ENCODE peak calls at places on chromosomes 11 and 22, in six cellular contexts. H, O, Y, S, F and C are unnamed samples.
A peak's percentile ranks its signal among the peaks of the same experiment; 100 is the strongest.

GRCh38 chr22:30017375-30017774 is 62.9 kb upstream of the HORMAD2 start:
- DNase-seq in S (peak; percentile 62), O (no peak), F (no peak), H (no peak), Y (no peak), C (no peak)

GRCh38 chr11:16902979-16903378 is 111.2 kb downstream of the PLEKHA7 start:
- DNase-seq in S (no peak), H (no peak), F (no peak), O (no peak), Y (no peak), C (no peak)

GRCh38 chr11:13009921-13010736 is 1.0 kb downstream of the RASSF10 start:
- DNase-seq in O (no peak), Y (no peak), S (peak; percentile 7), F (no peak), H (peak; percentile 32), C (no peak)

GRCh38 chr11:114171257-114172054 is 111.9 kb downstream of the ZBTB16 start:
- DNase-seq in O (peak; percentile 95), S (no peak), H (no peak), F (no peak), Y (no peak), C (no peak)

GRCh38 chr22:48885919-48886305 is 941.8 kb downstream of the BRD1 start:
- DNase-seq in S (no peak), H (no peak), O (peak; percentile 5), Y (no peak), F (no peak), C (no peak)

GRCh38 chr22:20464096-20464614 is 26.5 kb upstream of the SCARF2 start:
- DNase-seq in F (no peak), S (no peak), H (no peak), O (no peak), Y (peak; percentile 53), C (no peak)

GRCh38 chr11:128261011-128261421 is 326.3 kb downstream of the ETS1 start:
- DNase-seq in S (no peak), O (no peak), H (no peak), Y (no peak), F (no peak), C (no peak)

GRCh38 chr22:49305215-49305965 is 522.3 kb downstream of the BRD1 start:
- DNase-seq in Y (peak; percentile 65), S (no peak), H (peak; percentile 31), O (peak; percentile 78), F (no peak), C (no peak)

GRCh38 chr11:14117632-14118031 is 155.1 kb downstream of the SPON1 start:
- DNase-seq in Y (no peak), F (no peak), O (no peak), H (no peak), S (no peak), C (no peak)

GRCh38 chr11:100925935-100926334 is 203.7 kb downstream of the PGR start:
- DNase-seq in Y (no peak), S (peak; percentile 89), F (peak; percentile 88), O (no peak), H (no peak), C (no peak)

GRCh38 chr11:46238078-46238966 is 39.1 kb upstream of the CREB3L1 start:
- DNase-seq in Y (peak; percentile 58), S (peak; percentile 63), H (peak; percentile 60), F (peak; percentile 59), O (peak; percentile 92), C (no peak)

GRCh38 chr11:96024666-96025065 is 100.8 kb upstream of the MTMR2 start:
- DNase-seq in Y (no peak), F (no peak), H (no peak), S (no peak), O (no peak), C (no peak)

GRCh38 chr11:45872513-45873356 is 12.7 kb upstream of the MAPK8IP1 start:
- DNase-seq in S (peak; percentile 95), O (peak; percentile 45), F (peak; percentile 89), Y (peak; percentile 31), H (peak; percentile 68), C (no peak)

GRCh38 chr22:47376901-47377520 is 614.6 kb downstream of the TBC1D22A start:
- DNase-seq in H (no peak), F (no peak), Y (no peak), O (peak; percentile 8), S (no peak), C (no peak)

GRCh38 chr11:29432719-29433325 is 584.0 kb downstream of the KCNA4 start:
- DNase-seq in H (peak; percentile 17), S (peak; percentile 6), Y (no peak), O (no peak), F (peak; percentile 26), C (no peak)

GRCh38 chr11:8019671-8020597 is 32.8 kb downstream of the EIF3F start:
- DNase-seq in Y (peak; percentile 32), O (peak; percentile 75), F (peak; percentile 9), S (peak; percentile 40), H (peak; percentile 28), C (no peak)

GRCh38 chr11:103798029-103798428 is 238.4 kb upstream of the DDI1 start:
- DNase-seq in F (peak; percentile 69), S (peak; percentile 78), Y (no peak), H (no peak), O (no peak), C (no peak)

GRCh38 chr11:76621866-76622265 is 48.7 kb downstream of the LRRC32 start:
- DNase-seq in H (no peak), F (no peak), O (peak; percentile 33), Y (no peak), S (peak; percentile 33), C (no peak)

GRCh38 chr11:83285771-83286528 is at the start of gene CCDC90B:
- DNase-seq in O (peak; percentile 95), H (peak; percentile 97), S (peak; percentile 98), F (peak; percentile 98), Y (peak; percentile 89), C (peak; percentile 85)

GRCh38 chr11:8631395-8632110 is 37.5 kb upstream of the STK33 start:
- DNase-seq in H (no peak), Y (no peak), S (peak; percentile 93), F (peak; percentile 87), O (no peak), C (no peak)

GRCh38 chr11:93024376-93024775 is 54.9 kb downstream of the MTNR1B start:
- DNase-seq in H (no peak), O (no peak), F (peak; percentile 18), S (peak; percentile 27), Y (no peak), C (peak; percentile 69)

GRCh38 chr11:15665368-15665871 is 550.7 kb downstream of the INSC start:
- DNase-seq in Y (no peak), F (no peak), S (peak; percentile 72), O (no peak), H (no peak), C (no peak)

GRCh38 chr22:17781319-17782031 is 7.2 kb upstream of the BID start:
- DNase-seq in F (peak; percentile 79), O (no peak), Y (peak; percentile 56), H (peak; percentile 68), S (peak; percentile 94), C (peak; percentile 86)

GRCh38 chr11:133386262-133386661 is 146.0 kb downstream of the OPCML start:
- DNase-seq in Y (no peak), H (no peak), O (no peak), F (no peak), S (no peak), C (no peak)

GRCh38 chr22:45290410-45290936 is 5.7 kb downstream of the UPK3A start:
- DNase-seq in O (no peak), Y (no peak), H (no peak), S (peak; percentile 83), F (peak; percentile 17), C (peak; percentile 18)

GRCh38 chr11:117903505-117904382 is 25.5 kb downstream of the TMPRSS13 start:
- DNase-seq in F (no peak), Y (no peak), H (no peak), O (no peak), S (no peak), C (no peak)

DNA sequence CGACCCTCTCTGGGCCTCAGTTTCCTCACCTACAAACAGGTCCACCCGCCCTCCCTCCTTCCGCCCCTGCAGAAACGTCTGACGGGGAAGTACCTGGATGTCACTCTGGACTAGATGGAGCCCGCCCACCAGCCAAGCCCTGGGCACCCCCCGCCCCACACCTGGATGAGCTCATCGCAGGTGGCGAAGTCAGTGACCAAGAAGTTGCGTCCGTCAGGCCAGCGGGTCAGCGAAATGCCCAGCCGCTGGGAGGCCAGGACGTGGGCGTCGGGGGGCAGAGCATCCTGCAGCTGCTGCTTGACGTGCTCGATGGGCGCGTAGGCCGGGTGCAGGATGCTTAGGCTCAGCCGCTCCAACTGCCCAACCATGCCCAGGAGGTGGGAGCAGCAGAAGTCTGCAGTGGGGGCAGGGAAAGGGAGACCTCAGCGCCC is 897 bp downstream of the PNPLA5 start:
- DNase-seq in S (peak; percentile 33), O (no peak), H (no peak), F (no peak), Y (no peak), C (no peak)
- H3K4me3 ChIP-seq in S (no peak overlapping the region), O (no peak overlapping the region), H (no peak overlapping the region), F (no peak overlapping the region), Y (no peak overlapping the region), C (no peak overlapping the region)

GRCh38 chr11:109196016-109196415 is 226.0 kb upstream of the C11orf87 start:
- DNase-seq in S (peak; percentile 3), F (peak; percentile 10), H (no peak), O (no peak), Y (no peak), C (no peak)
- TF ChIP-seq CTCF in S (no peak), F (no peak), H (no peak), O (no peak), Y (no peak), C (no peak)

GRCh38 chr22:39463277-39463676 is 6.5 kb downstream of the MGAT3 start:
- DNase-seq in Y (no peak), H (no peak), F (no peak), S (no peak), O (no peak), C (no peak)
- H3K4me3 ChIP-seq in Y (no peak overlapping the region), H (no peak overlapping the region), F (no peak overlapping the region), S (no peak overlapping the region), O (no peak overlapping the region), C (no peak overlapping the region)

GRCh38 chr22:39232806-39233735 is 11.7 kb downstream of the PDGFB start:
- DNase-seq in S (no peak), H (no peak), F (no peak), O (no peak), Y (no peak), C (no peak)

GRCh38 chr22:39233736-39234120 is 11.1 kb downstream of the PDGFB start:
- DNase-seq in F (no peak), O (no peak), H (no peak), S (no peak), Y (no peak), C (no peak)

GRCh38 chr22:39234867-39235687 is 9.7 kb downstream of the PDGFB start:
- DNase-seq in F (no peak), S (no peak), H (no peak), Y (no peak), O (no peak), C (no peak)

GRCh38 chr22:39232246-39232645 is 12.5 kb downstream of the PDGFB start:
- DNase-seq in Y (no peak), S (no peak), H (no peak), F (no peak), O (no peak), C (no peak)

DNA sequence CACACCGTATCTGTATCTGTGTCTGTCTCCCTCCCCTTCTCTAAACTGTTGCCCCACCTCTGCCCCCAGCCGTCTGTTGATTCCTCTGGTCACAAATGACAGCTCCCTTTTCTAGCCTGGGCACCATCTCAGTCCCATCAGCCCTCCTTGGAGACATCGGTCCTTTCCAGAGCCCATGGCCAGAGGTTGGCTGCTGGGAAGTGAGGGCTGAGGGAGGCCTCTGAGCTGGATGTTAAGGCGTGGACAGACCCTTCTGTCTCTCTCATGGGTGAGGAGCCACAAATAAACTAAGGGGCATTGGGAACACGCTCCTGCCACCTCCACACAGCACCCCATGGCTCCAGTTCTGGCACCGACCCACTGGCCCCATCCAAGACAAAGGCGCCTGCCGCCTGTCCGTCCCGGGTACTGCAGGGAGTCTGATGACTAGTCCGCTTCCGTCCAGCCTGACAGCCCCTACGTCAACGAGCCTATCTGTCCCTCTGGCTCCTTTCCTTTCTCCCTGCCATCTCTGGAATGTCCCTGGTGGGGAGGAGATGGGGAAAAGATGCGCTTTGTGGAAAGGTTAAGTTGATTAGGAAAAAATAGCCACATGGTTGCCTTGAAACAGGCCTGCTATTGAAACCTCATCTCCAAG is 10.5 kb downstream of the PDGFB start:
- DNase-seq in S (no peak), Y (no peak), F (peak; percentile 41), H (no peak), O (no peak), C (no peak)
- TF ChIP-seq CTCF in S (no peak), Y (no peak), F (no peak), H (no peak), O (no peak), C (no peak)